ENCODE peak calls at places on chromosomes 4 and X, in six cellular contexts. Y is NCI-H1694, Q is hepatocyte, R is NCI-H460, Z is AG10803, F is HFF-Myc. H is an unnamed sample.

GRCh38 chrX:41922125-41922521 is 1.2 kb downstream of the CASK start:
- DNase-seq in Y (peak; percentile 8), Q (no peak), R (peak; percentile 9), Z (peak; percentile 17), F (no peak), H (no peak)

GRCh38 chr4:74032064-74032463 is 6.4 kb downstream of the CXCL3 start:
- DNase-seq in Y (no peak), Q (no peak), R (no peak), Z (peak; percentile 22), F (no peak), H (no peak)

GRCh38 chr4:73018595-73018994 is 50.9 kb downstream of the COX18 start:
- DNase-seq in Y (no peak), Q (no peak), R (no peak), Z (no peak), F (no peak), H (no peak)

GRCh38 chr4:175833574-175834350 is 21.7 kb upstream of the GPM6A start:
- DNase-seq in Y (no peak), Q (no peak), R (no peak), Z (no peak), F (no peak), H (no peak)

GRCh38 chrX:18548996-18549395 is 122.9 kb downstream of the RS1 start:
- DNase-seq in Y (no peak), Q (no peak), R (no peak), Z (no peak), F (no peak), H (no peak)

GRCh38 chrX:40199704-40200103 is 101.9 kb upstream of the BCOR start:
- DNase-seq in Y (no peak), Q (no peak), R (no peak), Z (peak; percentile 25), F (no peak), H (no peak)

GRCh38 chr4:42436950-42437349 is 39.7 kb downstream of the SHISA3 start:
- DNase-seq in Y (no peak), Q (no peak), R (no peak), Z (no peak), F (no peak), H (no peak)

GRCh38 chr4:13584481-13584880 is 40.2 kb upstream of the NKX3-2 start:
- DNase-seq in Y (no peak), Q (no peak), R (no peak), Z (no peak), F (no peak), H (no peak)

GRCh38 chr4:40844261-40844660 is 94.5 kb downstream of the NSUN7 start:
- DNase-seq in Y (no peak), Q (no peak), R (no peak), Z (no peak), F (no peak), H (no peak)

GRCh38 chr4:6991771-6992557 is 51.2 kb upstream of the TADA2B start:
- DNase-seq in Y (no peak), Q (peak; percentile 50), R (no peak), Z (peak; percentile 83), F (peak; percentile 67), H (no peak)

GRCh38 chr4:187167126-187167525 is 443.5 kb upstream of the FAT1 start:
- DNase-seq in Y (no peak), Q (no peak), R (no peak), Z (no peak), F (no peak), H (no peak)

GRCh38 chrX:71671938-71672337 is 4.6 kb downstream of the LOC101059915 start:
- DNase-seq in Y (no peak), Q (no peak), R (no peak), Z (no peak), F (no peak), H (no peak)

GRCh38 chr4:79857811-79858210 is 215.2 kb downstream of the ANTXR2 start:
- DNase-seq in Y (no peak), Q (no peak), R (no peak), Z (no peak), F (no peak), H (no peak)

GRCh38 chrX:72062890-72063289 is 68.8 kb downstream of the RTL5 start:
- DNase-seq in Y (no peak), Q (no peak), R (no peak), Z (no peak), F (no peak), H (no peak)

GRCh38 chr4:139668036-139668435 is 2.4 kb downstream of the MGST2 start:
- DNase-seq in Y (no peak), Q (no peak), R (no peak), Z (no peak), F (no peak), H (no peak)

GRCh38 chrX:12955882-12956703 is 18.8 kb upstream of the TMSB4X start:
- DNase-seq in Y (no peak), Q (peak; percentile 60), R (peak; percentile 78), Z (peak; percentile 82), F (no peak), H (peak; percentile 49)

GRCh38 chr4:4859010-4859798 is at the start of gene MSX1:
- DNase-seq in Y (peak; percentile 22), Q (peak; percentile 94), R (peak; percentile 61), Z (peak; percentile 88), F (no peak), H (peak; percentile 8)

GRCh38 chr4:150379454-150379853 is 202.5 kb upstream of the MAB21L2 start:
- DNase-seq in Y (no peak), Q (no peak), R (no peak), Z (no peak), F (no peak), H (no peak)

GRCh38 chrX:119981286-119982070 is 37.9 kb upstream of the NKAP start:
- DNase-seq in Y (no peak), Q (peak; percentile 46), R (peak; percentile 11), Z (peak; percentile 3), F (peak; percentile 4), H (no peak)

GRCh38 chr4:10172278-10173038 is 55.9 kb upstream of the WDR1 start:
- DNase-seq in Y (no peak), Q (no peak), R (no peak), Z (no peak), F (no peak), H (no peak)

GRCh38 chr4:128831526-128832252 is 22.2 kb downstream of the JADE1 start:
- DNase-seq in Y (no peak), Q (peak; percentile 49), R (no peak), Z (peak; percentile 20), F (no peak), H (no peak)

GRCh38 chr4:19987746-19988145 is 264.0 kb upstream of the SLIT2 start:
- DNase-seq in Y (no peak), Q (no peak), R (no peak), Z (peak; percentile 68), F (peak; percentile 52), H (no peak)

GRCh38 chr4:30948653-30949052 is 228.5 kb downstream of the PCDH7 start:
- DNase-seq in Y (no peak), Q (no peak), R (peak; percentile 43), Z (no peak), F (no peak), H (no peak)

GRCh38 chrX:43940811-43941210 is 32.4 kb downstream of the NDP start:
- DNase-seq in Y (no peak), Q (peak; percentile 16), R (no peak), Z (peak; percentile 25), F (no peak), H (no peak)

GRCh38 chrX:9767375-9767774 is 1.7 kb upstream of the GPR143 start:
- DNase-seq in Y (no peak), Q (no peak), R (no peak), Z (no peak), F (no peak), H (no peak)

GRCh38 chrX:316351-317325 is 2.0 kb downstream of the GTPBP6 start:
- DNase-seq in Y (no peak), Q (no peak), R (no peak), Z (no peak), F (no peak), H (no peak)

GRCh38 chrX:131752493-131753198 is 208.8 kb downstream of the OR13H1 start:
- DNase-seq in Y (peak; percentile 9), Q (no peak), R (no peak), Z (no peak), F (no peak), H (peak; percentile 78)

GRCh38 chr4:53132117-53132889 is 233.6 kb downstream of the SCFD2 start:
- DNase-seq in Y (no peak), Q (no peak), R (no peak), Z (peak; percentile 35), F (no peak), H (no peak)

H was measured in T follicular helper cell.